ENCODE peak calls at places on chromosomes 3 and 15, in six cellular contexts. One of them, this sample, is unnamed.
A peak's percentile ranks its signal among the peaks of the same experiment; 100 is the strongest.

GRCh38 chr3:114624047-114624445 is 330.2 kb downstream of the TIGIT start:
- DNase-seq in A549: no peak
- DNase-seq in K562: no peak
- DNase-seq in HepG2: peak; percentile 9
- DNase-seq in GM12878: no peak
- DNase-seq in endothelial cell of umbilical vein: peak; percentile 82
- DNase-seq in this sample: no peak

GRCh38 chr3:150738688-150739087 is 24.3 kb downstream of the SIAH2 start:
- DNase-seq in A549: no peak
- DNase-seq in K562: no peak
- DNase-seq in HepG2: no peak
- DNase-seq in GM12878: no peak
- DNase-seq in endothelial cell of umbilical vein: no peak
- DNase-seq in this sample: no peak

GRCh38 chr3:52670621-52671521 is 14.8 kb downstream of the PBRM1 start:
- DNase-seq in A549: peak; percentile 55
- DNase-seq in K562: no peak
- DNase-seq in HepG2: peak; percentile 32
- DNase-seq in GM12878: peak; percentile 77
- DNase-seq in endothelial cell of umbilical vein: peak; percentile 95
- DNase-seq in this sample: peak; percentile 97

GRCh38 chr3:106333911-106334618 is 465.3 kb upstream of the CBLB start:
- DNase-seq in A549: no peak
- DNase-seq in K562: no peak
- DNase-seq in HepG2: no peak
- DNase-seq in GM12878: no peak
- DNase-seq in endothelial cell of umbilical vein: no peak
- DNase-seq in this sample: no peak

GRCh38 chr15:78675206-78675605 is 34.2 kb upstream of the CHRNB4 start:
- DNase-seq in A549: no peak
- DNase-seq in K562: no peak
- DNase-seq in HepG2: no peak
- DNase-seq in GM12878: no peak
- DNase-seq in endothelial cell of umbilical vein: no peak
- DNase-seq in this sample: no peak

GRCh38 chr3:52373676-52374075 is 57.6 kb downstream of the DNAH1 start:
- DNase-seq in A549: no peak
- DNase-seq in K562: no peak
- DNase-seq in HepG2: no peak
- DNase-seq in GM12878: no peak
- DNase-seq in endothelial cell of umbilical vein: no peak
- DNase-seq in this sample: no peak

GRCh38 chr3:123791898-123792297 is 92.2 kb downstream of the MYLK start:
- DNase-seq in A549: no peak
- DNase-seq in K562: no peak
- DNase-seq in HepG2: no peak
- DNase-seq in GM12878: no peak
- DNase-seq in endothelial cell of umbilical vein: peak; percentile 51
- DNase-seq in this sample: no peak

GRCh38 chr3:9947025-9947995 is 4.9 kb downstream of the PRRT3 start:
- DNase-seq in A549: peak; percentile 87
- DNase-seq in K562: no peak
- DNase-seq in HepG2: peak; percentile 76
- DNase-seq in GM12878: no peak
- DNase-seq in endothelial cell of umbilical vein: peak; percentile 80
- DNase-seq in this sample: no peak

GRCh38 chr3:102374863-102375637 is 59.8 kb upstream of the ZPLD1 start:
- DNase-seq in A549: no peak
- DNase-seq in K562: no peak
- DNase-seq in HepG2: no peak
- DNase-seq in GM12878: no peak
- DNase-seq in endothelial cell of umbilical vein: no peak
- DNase-seq in this sample: peak; percentile 12

GRCh38 chr3:124295358-124295757 is 303.4 kb upstream of the ROPN1 start:
- DNase-seq in A549: no peak
- DNase-seq in K562: no peak
- DNase-seq in HepG2: no peak
- DNase-seq in GM12878: no peak
- DNase-seq in endothelial cell of umbilical vein: no peak
- DNase-seq in this sample: no peak

GRCh38 chr15:62877276-62877857 is 165.2 kb upstream of the TPM1 start:
- DNase-seq in A549: no peak
- DNase-seq in K562: no peak
- DNase-seq in HepG2: no peak
- DNase-seq in GM12878: no peak
- DNase-seq in endothelial cell of umbilical vein: no peak
- DNase-seq in this sample: no peak

GRCh38 chr15:27250223-27250622 is 279.2 kb downstream of the GABRG3 start:
- DNase-seq in A549: no peak
- DNase-seq in K562: no peak
- DNase-seq in HepG2: no peak
- DNase-seq in GM12878: no peak
- DNase-seq in endothelial cell of umbilical vein: no peak
- DNase-seq in this sample: no peak

GRCh38 chr3:58404396-58404795 is 29.2 kb downstream of the PDHB start:
- DNase-seq in A549: no peak
- DNase-seq in K562: no peak
- DNase-seq in HepG2: no peak
- DNase-seq in GM12878: no peak
- DNase-seq in endothelial cell of umbilical vein: no peak
- DNase-seq in this sample: no peak

GRCh38 chr3:177945999-177946398 is 590.2 kb upstream of the KCNMB2 start:
- DNase-seq in A549: no peak
- DNase-seq in K562: no peak
- DNase-seq in HepG2: no peak
- DNase-seq in GM12878: no peak
- DNase-seq in endothelial cell of umbilical vein: no peak
- DNase-seq in this sample: no peak

GRCh38 chr15:92608866-92609700 is 46.5 kb downstream of the FAM174B start:
- DNase-seq in A549: no peak
- DNase-seq in K562: no peak
- DNase-seq in HepG2: no peak
- DNase-seq in GM12878: no peak
- DNase-seq in endothelial cell of umbilical vein: no peak
- DNase-seq in this sample: no peak

GRCh38 chr3:127779747-127780146 is 42.6 kb downstream of the MGLL start:
- DNase-seq in A549: no peak
- DNase-seq in K562: no peak
- DNase-seq in HepG2: no peak
- DNase-seq in GM12878: no peak
- DNase-seq in endothelial cell of umbilical vein: peak; percentile 84
- DNase-seq in this sample: peak; percentile 33

GRCh38 chr3:99918720-99919119 is 101.1 kb downstream of the CMSS1 start:
- DNase-seq in A549: no peak
- DNase-seq in K562: no peak
- DNase-seq in HepG2: no peak
- DNase-seq in GM12878: no peak
- DNase-seq in endothelial cell of umbilical vein: peak; percentile 79
- DNase-seq in this sample: no peak

GRCh38 chr3:99921986-99922385 is 104.3 kb downstream of the CMSS1 start:
- DNase-seq in A549: no peak
- DNase-seq in K562: no peak
- DNase-seq in HepG2: no peak
- DNase-seq in GM12878: no peak
- DNase-seq in endothelial cell of umbilical vein: no peak
- DNase-seq in this sample: no peak

GRCh38 chr3:99919694-99920093 is 102.0 kb downstream of the CMSS1 start:
- DNase-seq in A549: no peak
- DNase-seq in K562: no peak
- DNase-seq in HepG2: no peak
- DNase-seq in GM12878: no peak
- DNase-seq in endothelial cell of umbilical vein: peak; percentile 28
- DNase-seq in this sample: no peak

GRCh38 chr3:99921377-99921695 is 103.7 kb downstream of the CMSS1 start:
- DNase-seq in A549: no peak
- DNase-seq in K562: no peak
- DNase-seq in HepG2: no peak
- DNase-seq in GM12878: no peak
- DNase-seq in endothelial cell of umbilical vein: no peak
- DNase-seq in this sample: no peak

GRCh38 chr3:99920530-99921376 is 103.1 kb downstream of the CMSS1 start:
- DNase-seq in A549: no peak
- DNase-seq in K562: no peak
- DNase-seq in HepG2: peak; percentile 97
- DNase-seq in GM12878: no peak
- DNase-seq in endothelial cell of umbilical vein: peak; percentile 66
- DNase-seq in this sample: peak; percentile 54
- H3K4me3 ChIP-seq in A549: no peak overlapping the region
- H3K4me3 ChIP-seq in K562: no peak overlapping the region
- H3K4me3 ChIP-seq in HepG2: peak overlapping the region; percentile 17
- H3K4me3 ChIP-seq in GM12878: no peak overlapping the region
- H3K4me3 ChIP-seq in endothelial cell of umbilical vein: no peak overlapping the region
- H3K4me3 ChIP-seq in this sample: no peak overlapping the region

GRCh38 chr3:195421410-195421809 is 21.4 kb downstream of the ACAP2 start:
- DNase-seq in A549: no peak
- DNase-seq in K562: no peak
- DNase-seq in HepG2: no peak
- DNase-seq in GM12878: no peak
- DNase-seq in endothelial cell of umbilical vein: no peak
- DNase-seq in this sample: no peak
- TF ChIP-seq MYC in A549: no peak
- TF ChIP-seq MYC in K562: no peak
- TF ChIP-seq MYC in HepG2: no peak
- TF ChIP-seq MYC in GM12878: no peak
- TF ChIP-seq MYC in endothelial cell of umbilical vein: no peak
- TF ChIP-seq MYC in this sample: no peak

GRCh38 chr15:45704329-45705249 is 69.8 kb downstream of the SQOR start:
- DNase-seq in A549: no peak
- DNase-seq in K562: no peak
- DNase-seq in HepG2: no peak
- DNase-seq in GM12878: no peak
- DNase-seq in endothelial cell of umbilical vein: peak; percentile 34
- DNase-seq in this sample: no peak

GRCh38 chr15:45701108-45701507 is 66.3 kb downstream of the SQOR start:
- DNase-seq in A549: no peak
- DNase-seq in K562: no peak
- DNase-seq in HepG2: no peak
- DNase-seq in GM12878: no peak
- DNase-seq in endothelial cell of umbilical vein: no peak
- DNase-seq in this sample: no peak

GRCh38 chr15:45702041-45702440 is 67.2 kb downstream of the SQOR start:
- DNase-seq in A549: no peak
- DNase-seq in K562: no peak
- DNase-seq in HepG2: no peak
- DNase-seq in GM12878: no peak
- DNase-seq in endothelial cell of umbilical vein: no peak
- DNase-seq in this sample: no peak

GRCh38 chr15:45703670-45704328 is 69.0 kb downstream of the SQOR start:
- DNase-seq in A549: no peak
- DNase-seq in K562: no peak
- DNase-seq in HepG2: no peak
- DNase-seq in GM12878: no peak
- DNase-seq in endothelial cell of umbilical vein: no peak
- DNase-seq in this sample: no peak

GRCh38 chr15:45705510-45706473 is 71.0 kb downstream of the SQOR start:
- DNase-seq in A549: peak; percentile 20
- DNase-seq in K562: peak; percentile 73
- DNase-seq in HepG2: peak; percentile 68
- DNase-seq in GM12878: peak; percentile 63
- DNase-seq in endothelial cell of umbilical vein: peak; percentile 90
- DNase-seq in this sample: peak; percentile 82
- H3K4me3 ChIP-seq in A549: peak overlapping the region; percentile 48
- H3K4me3 ChIP-seq in K562: peak overlapping the region; percentile 14
- H3K4me3 ChIP-seq in HepG2: peak overlapping the region; percentile 68
- H3K4me3 ChIP-seq in GM12878: peak overlapping the region; percentile 67
- H3K4me3 ChIP-seq in endothelial cell of umbilical vein: peak overlapping the region; percentile 78
- H3K4me3 ChIP-seq in this sample: peak overlapping the region; percentile 57

GRCh38 chr15:81032355-81032754 is 31.6 kb downstream of the TLNRD1 start:
- DNase-seq in A549: no peak
- DNase-seq in K562: no peak
- DNase-seq in HepG2: no peak
- DNase-seq in GM12878: no peak
- DNase-seq in endothelial cell of umbilical vein: no peak
- DNase-seq in this sample: no peak

GRCh38 chr15:81031203-81031602 is 30.5 kb downstream of the TLNRD1 start:
- DNase-seq in A549: no peak
- DNase-seq in K562: no peak
- DNase-seq in HepG2: no peak
- DNase-seq in GM12878: no peak
- DNase-seq in endothelial cell of umbilical vein: no peak
- DNase-seq in this sample: no peak

GRCh38 chr15:81032818-81033217 is 32.1 kb downstream of the TLNRD1 start:
- DNase-seq in A549: no peak
- DNase-seq in K562: no peak
- DNase-seq in HepG2: no peak
- DNase-seq in GM12878: no peak
- DNase-seq in endothelial cell of umbilical vein: no peak
- DNase-seq in this sample: no peak

GRCh38 chr15:81030368-81030739 is 29.6 kb downstream of the TLNRD1 start:
- DNase-seq in A549: no peak
- DNase-seq in K562: no peak
- DNase-seq in HepG2: no peak
- DNase-seq in GM12878: no peak
- DNase-seq in endothelial cell of umbilical vein: no peak
- DNase-seq in this sample: no peak

GRCh38 chr15:81033508-81033907 is 32.8 kb downstream of the TLNRD1 start:
- DNase-seq in A549: no peak
- DNase-seq in K562: no peak
- DNase-seq in HepG2: no peak
- DNase-seq in GM12878: no peak
- DNase-seq in endothelial cell of umbilical vein: peak; percentile 58
- DNase-seq in this sample: no peak
- TF ChIP-seq MYC in A549: no peak
- TF ChIP-seq MYC in K562: no peak
- TF ChIP-seq MYC in HepG2: no peak
- TF ChIP-seq MYC in GM12878: no peak
- TF ChIP-seq MYC in endothelial cell of umbilical vein: no peak
- TF ChIP-seq MYC in this sample: no peak

DNA sequence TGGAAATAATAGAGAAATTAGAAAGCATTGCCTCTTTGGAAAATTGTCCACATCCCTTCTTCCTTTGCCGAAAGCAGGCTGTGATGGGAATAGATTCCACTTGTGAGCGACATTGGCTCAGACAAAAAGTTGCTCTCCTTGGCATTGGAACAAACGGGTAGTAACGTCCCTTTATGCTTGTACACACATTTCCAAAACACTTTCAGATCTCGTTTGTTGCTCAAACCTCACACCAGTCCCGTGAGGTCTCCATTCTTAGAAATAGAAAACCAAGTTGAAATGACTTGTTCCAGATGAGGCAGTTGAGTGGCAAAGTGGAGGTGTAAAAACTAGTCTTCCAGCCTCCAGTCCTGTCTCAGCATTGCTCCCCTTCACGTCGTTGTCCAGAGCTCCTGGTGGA is 134.2 kb downstream of the LPP start:
- DNase-seq in A549: no peak
- DNase-seq in K562: no peak
- DNase-seq in HepG2: no peak
- DNase-seq in GM12878: no peak
- DNase-seq in endothelial cell of umbilical vein: no peak
- DNase-seq in this sample: no peak
- H3K4me3 ChIP-seq in A549: no peak overlapping the region
- H3K4me3 ChIP-seq in K562: no peak overlapping the region
- H3K4me3 ChIP-seq in HepG2: no peak overlapping the region
- H3K4me3 ChIP-seq in GM12878: no peak overlapping the region
- H3K4me3 ChIP-seq in endothelial cell of umbilical vein: no peak overlapping the region
- H3K4me3 ChIP-seq in this sample: no peak overlapping the region

DNA sequence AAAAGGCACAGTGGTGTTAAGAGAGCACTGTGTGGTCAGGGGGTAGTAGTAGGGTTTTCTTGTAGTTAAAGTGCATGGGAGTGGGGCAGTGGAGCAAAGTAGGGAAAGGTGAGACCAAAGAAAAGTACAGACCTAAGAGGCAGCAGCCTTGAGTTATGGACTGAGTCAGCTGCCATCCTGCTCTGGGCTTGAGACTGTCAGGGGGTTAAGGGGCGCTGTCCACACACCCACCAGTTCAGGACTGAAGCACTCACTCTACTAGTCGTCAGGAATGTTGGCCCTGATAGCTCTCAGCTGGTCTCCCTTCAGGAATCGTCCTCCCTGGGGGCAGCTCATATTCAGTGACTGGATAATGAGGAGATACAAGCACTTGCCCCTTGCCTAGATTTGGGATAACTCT is 7.9 kb downstream of the CCR4 start:
- DNase-seq in A549: no peak
- DNase-seq in K562: no peak
- DNase-seq in HepG2: no peak
- DNase-seq in GM12878: no peak
- DNase-seq in endothelial cell of umbilical vein: no peak
- DNase-seq in this sample: no peak
- TF ChIP-seq MYC in A549: no peak
- TF ChIP-seq MYC in K562: no peak
- TF ChIP-seq MYC in HepG2: no peak
- TF ChIP-seq MYC in GM12878: no peak
- TF ChIP-seq MYC in endothelial cell of umbilical vein: no peak
- TF ChIP-seq MYC in this sample: no peak